ENCODE peak calls at places on chromosome 7, in nine cellular contexts. D is ascending aorta, C is ovary, I is prostate gland, X is fibroblast of lung, Z is PC-3, N is mesendoderm, W is OCI-LY7, H is heart left ventricle. B is an unnamed sample.

GRCh38 chr7:148575640-148576411 is 14.7 kb upstream of the C7orf33 start:
- DNase-seq in D (no peak), C (peak; percentile 42), I (peak; percentile 62), X (peak; percentile 27), Z (peak; percentile 71), N (peak; percentile 76), W (peak; percentile 74), H (peak; percentile 65), B (peak; percentile 85)

GRCh38 chr7:73680501-73680900 is 2.8 kb downstream of the DNAJC30 start:
- DNase-seq in D (no peak), C (no peak), I (no peak), X (no peak), Z (no peak), N (no peak), W (no peak), H (no peak), B (no peak)

GRCh38 chr7:364536-364935 is 74.6 kb downstream of the FOXL3 start:
- DNase-seq in D (no peak), C (no peak), I (no peak), X (no peak), Z (no peak), N (no peak), W (no peak), H (no peak), B (peak; percentile 40)

GRCh38 chr7:131949659-131950058 is 393.2 kb upstream of the PODXL start:
- DNase-seq in D (no peak), C (no peak), I (no peak), X (no peak), Z (no peak), N (no peak), W (no peak), H (no peak), B (no peak)

GRCh38 chr7:88141479-88141878 is 78.4 kb downstream of the SRI start:
- DNase-seq in D (no peak), C (no peak), I (no peak), X (no peak), Z (no peak), N (no peak), W (no peak), H (no peak), B (no peak)

GRCh38 chr7:149422065-149422913 is 38.6 kb downstream of the ZNF777 start:
- DNase-seq in D (no peak), C (peak; percentile 48), I (peak; percentile 41), X (peak; percentile 64), Z (peak; percentile 85), N (peak; percentile 93), W (peak; percentile 84), H (peak; percentile 71), B (peak; percentile 96)

GRCh38 chr7:27647052-27647451 is 15.6 kb downstream of the HIBADH start:
- DNase-seq in D (no peak), C (no peak), I (no peak), X (peak; percentile 82), Z (peak; percentile 80), N (no peak), W (no peak), H (no peak), B (no peak)

GRCh38 chr7:151661556-151661955 is 141.9 kb upstream of the RHEB start:
- DNase-seq in D (no peak), C (no peak), I (no peak), X (no peak), Z (no peak), N (no peak), W (no peak), H (no peak), B (no peak)

DNA sequence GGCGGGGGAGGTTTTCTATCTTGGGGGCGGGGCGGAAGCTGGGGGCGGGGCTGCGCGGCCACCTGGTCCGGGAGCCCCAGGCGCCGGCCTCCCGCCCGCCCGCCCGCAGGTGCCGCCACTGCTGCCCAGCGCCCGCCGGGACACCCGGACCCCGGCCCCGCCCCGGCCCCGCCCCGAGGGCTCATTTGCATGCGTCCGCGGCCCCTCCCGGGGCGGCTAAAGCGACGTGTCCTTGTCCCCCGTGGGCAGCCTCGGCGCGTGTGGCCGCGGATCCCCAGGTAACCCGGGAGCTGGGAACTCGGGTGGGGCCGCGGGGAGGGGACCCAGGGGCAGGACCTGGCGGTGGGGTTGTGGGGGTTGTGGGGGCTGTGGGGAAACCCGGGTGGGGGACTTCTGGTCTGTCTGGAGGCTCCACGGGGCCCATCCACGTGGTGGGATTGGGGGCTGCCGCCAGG is at the start of gene BHLHA15:
- DNase-seq in D (no peak), C (peak; percentile 17), I (peak; percentile 65), X (no peak), Z (peak; percentile 52), N (peak; percentile 28), W (peak; percentile 59), H (no peak), B (peak; percentile 85)
- H3K4me3 ChIP-seq in D (peak within 1 kb of the TSS; percentile 60), C (no peak within 1 kb of the TSS), I (peak within 1 kb of the TSS; percentile 51), X (no peak within 1 kb of the TSS), Z (peak within 1 kb of the TSS; percentile 61), N (no peak within 1 kb of the TSS), W (peak within 1 kb of the TSS; percentile 56), H (peak within 1 kb of the TSS; percentile 38), B (peak within 1 kb of the TSS; percentile 22)

GRCh38 chr7:76356823-76357222 is 2.0 kb downstream of the YWHAG start:
- DNase-seq in D (no peak), C (no peak), I (no peak), X (peak; percentile 57), Z (peak; percentile 75), N (peak; percentile 63), W (peak; percentile 30), H (no peak), B (no peak)
- H3K27ac ChIP-seq in D (no peak overlapping the region), C (no peak overlapping the region), I (no peak overlapping the region), X (peak overlapping the region; percentile 97), Z (peak overlapping the region; percentile 5), N (no peak overlapping the region), W (no peak overlapping the region), H (peak overlapping the region; percentile 98), B (peak overlapping the region; percentile 97)

DNA sequence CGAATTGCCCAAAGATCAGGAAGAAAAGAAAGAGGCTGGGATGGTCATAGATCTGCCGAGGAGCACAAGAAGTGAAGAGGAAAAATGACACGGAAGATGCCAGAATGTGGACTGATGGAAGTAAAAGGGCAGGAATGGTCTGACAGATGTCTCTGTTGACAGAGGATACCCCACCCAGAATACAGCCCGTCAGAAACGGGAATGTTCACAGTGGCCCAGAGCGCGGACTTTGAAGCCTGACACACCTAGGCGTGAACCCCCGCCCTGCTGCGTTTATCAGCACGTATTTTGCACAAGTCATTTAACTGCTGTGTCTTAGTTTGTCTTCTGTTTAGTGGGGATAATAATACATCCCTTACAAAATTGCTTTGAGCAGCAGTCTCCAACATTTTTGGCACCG is 27.1 kb downstream of the AKR1B1 start:
- DNase-seq in D (no peak), C (no peak), I (no peak), X (no peak), Z (peak; percentile 7), N (no peak), W (no peak), H (no peak), B (peak; percentile 76)
- H3K4me3 ChIP-seq in D (peak overlapping the region; percentile 61), C (peak overlapping the region; percentile 32), I (no peak overlapping the region), X (peak overlapping the region; percentile 34), Z (peak overlapping the region; percentile 72), N (no peak overlapping the region), W (no peak overlapping the region), H (peak overlapping the region; percentile 38), B (peak overlapping the region; percentile 25)

GRCh38 chr7:50664461-50664922 is 99.3 kb upstream of the DDC start:
- DNase-seq in D (no peak), C (no peak), I (no peak), X (peak; percentile 88), Z (peak; percentile 85), N (no peak), W (no peak), H (no peak), B (no peak)
- H3K27ac ChIP-seq in D (peak overlapping the region; percentile 85), C (no peak overlapping the region), I (no peak overlapping the region), X (no peak overlapping the region), Z (peak overlapping the region; percentile 83), N (no peak overlapping the region), W (no peak overlapping the region), H (no peak overlapping the region), B (no peak overlapping the region)

GRCh38 chr7:129778770-129779601 is 167.5 kb downstream of the NRF1 start:
- DNase-seq in D (no peak), C (no peak), I (no peak), X (no peak), Z (peak; percentile 22), N (no peak), W (no peak), H (no peak), B (no peak)

GRCh38 chr7:129781128-129781855 is 169.8 kb downstream of the NRF1 start:
- DNase-seq in D (no peak), C (no peak), I (no peak), X (no peak), Z (no peak), N (no peak), W (peak; percentile 11), H (no peak), B (no peak)

GRCh38 chr7:129777993-129778769 is 166.7 kb downstream of the NRF1 start:
- DNase-seq in D (no peak), C (no peak), I (no peak), X (no peak), Z (no peak), N (no peak), W (no peak), H (no peak), B (no peak)

GRCh38 chr7:129780257-129781127 is 169.0 kb downstream of the NRF1 start:
- DNase-seq in D (no peak), C (no peak), I (peak; percentile 92), X (no peak), Z (peak; percentile 91), N (peak; percentile 93), W (peak; percentile 79), H (no peak), B (peak; percentile 83)

DNA sequence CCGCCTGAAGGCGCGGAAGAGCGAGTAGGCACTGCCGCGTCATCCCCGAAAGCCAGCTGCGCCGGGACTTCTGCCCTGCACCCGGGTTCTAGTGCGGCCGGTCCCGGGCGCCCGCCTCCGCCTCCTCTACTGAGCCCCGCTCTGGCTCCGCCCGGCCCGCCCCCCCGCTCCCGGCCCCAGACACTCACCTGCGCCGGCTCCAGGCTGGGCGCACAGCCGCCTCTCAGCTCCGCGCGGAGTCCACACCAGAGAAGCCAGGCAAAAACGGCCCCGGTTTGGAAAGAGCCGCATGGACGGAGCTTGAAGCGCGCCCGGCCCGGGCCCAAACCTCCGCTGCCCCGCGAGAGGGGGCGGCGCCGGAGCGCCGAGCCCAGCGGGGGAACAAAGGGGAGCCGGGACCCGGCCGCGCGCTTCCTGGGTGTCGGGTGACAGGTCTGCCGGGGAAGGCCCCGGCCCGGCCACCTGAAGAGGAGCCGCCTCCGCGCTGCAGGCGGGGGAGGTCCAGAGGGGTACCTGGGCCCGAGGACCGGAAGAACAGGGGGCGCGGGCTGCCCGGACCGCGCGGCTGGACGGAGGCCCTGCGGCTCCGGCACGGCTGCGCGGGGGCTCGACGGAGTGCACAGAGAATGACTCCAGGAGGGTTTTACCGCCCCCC is 168.2 kb downstream of the NRF1 start:
- DNase-seq in D (no peak), C (no peak), I (peak; percentile 49), X (no peak), Z (peak; percentile 46), N (no peak), W (peak; percentile 57), H (no peak), B (peak; percentile 81)
- H3K4me3 ChIP-seq in D (peak overlapping the region; percentile 63), C (peak overlapping the region; percentile 37), I (peak overlapping the region; percentile 53), X (no peak overlapping the region), Z (peak overlapping the region; percentile 86), N (peak overlapping the region; percentile 41), W (peak overlapping the region; percentile 69), H (peak overlapping the region; percentile 46), B (peak overlapping the region; percentile 56)

B was measured in spleen.